ENCODE peak calls at places on chromosomes 6 and 20, in seven cellular contexts. V is CD4-positive, CD25-positive, alpha-beta regulatory T cell; R is CD8-positive, alpha-beta memory T cell; G is transverse colon; L is astrocyte of the spinal cord; Z is uterus; W is GM23248. J is an unnamed sample.

GRCh38 chr20:17752452-17752851 is 52.7 kb downstream of the BANF2 start:
- DNase-seq in V (no peak), W (no peak), G (no peak), Z (no peak), L (no peak), R (no peak), J (no peak)

GRCh38 chr6:134351615-134352474 is 33.9 kb upstream of the SGK1 start:
- DNase-seq in G (no peak), V (no peak), W (no peak), L (peak; percentile 22), R (peak; percentile 17), Z (no peak), J (no peak)

GRCh38 chr6:89695667-89696066 is 57.1 kb upstream of the LYRM2 start:
- DNase-seq in W (no peak), Z (no peak), V (no peak), L (no peak), R (no peak), G (no peak), J (no peak)

GRCh38 chr6:106159531-106159940 is 73.4 kb downstream of the PRDM1 start:
- DNase-seq in R (no peak), L (peak; percentile 96), W (peak; percentile 97), V (no peak), G (no peak), Z (no peak), J (no peak)

GRCh38 chr6:83071023-83071422 is 3.6 kb downstream of the DOP1A start:
- DNase-seq in R (no peak), L (no peak), Z (no peak), W (peak; percentile 39), G (no peak), V (no peak), J (peak; percentile 64)

GRCh38 chr6:24933266-24933665 is 2.5 kb downstream of the RIPOR2 start:
- DNase-seq in V (no peak), G (no peak), R (no peak), Z (no peak), W (no peak), L (no peak), J (peak; percentile 47)

GRCh38 chr6:129744201-129744879 is 34.4 kb upstream of the ARHGAP18 start:
- DNase-seq in R (no peak), G (no peak), V (no peak), W (peak; percentile 72), L (peak; percentile 91), Z (peak; percentile 40), J (peak; percentile 19)

GRCh38 chr6:46985943-46986342 is 56.2 kb downstream of the ADGRF1 start:
- DNase-seq in G (no peak), Z (no peak), V (no peak), W (peak; percentile 33), R (no peak), L (peak; percentile 27), J (no peak)

GRCh38 chr6:34829137-34829536 is 37.3 kb downstream of the BLTP3A start:
- DNase-seq in G (no peak), Z (no peak), V (no peak), L (no peak), W (no peak), R (no peak), J (no peak)

GRCh38 chr6:52548353-52548713 is 28.5 kb downstream of the TRAM2 start:
- DNase-seq in Z (no peak), L (no peak), R (no peak), V (no peak), G (no peak), W (peak; percentile 56), J (no peak)

GRCh38 chr6:52546678-52547077 is 30.2 kb downstream of the TRAM2 start:
- DNase-seq in R (no peak), V (no peak), W (no peak), G (no peak), Z (no peak), L (no peak), J (peak; percentile 83)

GRCh38 chr6:52546192-52546591 is 30.7 kb downstream of the TRAM2 start:
- DNase-seq in V (no peak), L (no peak), Z (no peak), W (no peak), R (no peak), G (no peak), J (peak; percentile 57)

GRCh38 chr6:52548999-52549398 is 27.9 kb downstream of the TRAM2 start:
- DNase-seq in R (no peak), L (no peak), Z (no peak), G (no peak), V (no peak), W (no peak), J (no peak)

DNA sequence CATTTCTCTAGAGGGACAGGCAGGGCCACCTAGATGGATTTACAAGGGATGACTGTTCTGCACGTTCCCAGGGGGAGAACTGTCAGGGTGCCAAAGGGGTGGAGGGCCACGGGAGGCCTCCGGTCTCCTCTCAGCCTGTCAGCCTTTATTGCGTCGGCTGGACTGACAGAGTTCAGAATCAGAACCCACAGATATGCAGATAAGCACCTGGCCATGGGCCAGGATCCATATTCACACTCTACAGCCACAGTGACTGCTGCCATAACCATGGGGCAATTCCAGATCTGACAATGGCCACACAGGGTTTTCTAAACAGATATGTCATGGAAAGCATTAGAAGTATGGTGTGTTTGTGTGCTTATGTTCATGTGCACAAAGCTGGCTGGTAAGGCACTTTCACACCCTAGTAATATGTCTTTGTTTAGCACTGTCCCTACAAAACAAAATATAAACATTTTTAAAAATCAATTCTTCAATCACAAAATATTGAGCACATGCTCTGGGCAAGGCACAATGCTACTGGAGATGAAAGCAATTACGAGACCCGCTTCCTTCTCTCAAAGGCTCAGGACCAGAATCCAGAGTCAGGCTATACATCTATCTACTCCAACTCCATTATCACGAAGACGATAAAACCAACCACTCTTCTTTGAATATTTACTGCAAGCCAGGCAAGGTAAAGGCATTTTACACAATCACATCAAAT is 29.1 kb downstream of the TRAM2 start:
- DNase-seq in R (no peak), Z (no peak), W (no peak), G (peak; percentile 66), L (no peak), V (no peak), J (no peak)
- H3K4me3 ChIP-seq in R (no peak overlapping the region), Z (no peak overlapping the region), W (no peak overlapping the region), G (no peak overlapping the region), L (no peak overlapping the region), V (no peak overlapping the region), J (no peak overlapping the region)

GRCh38 chr6:49551866-49552129 is 1.3 kb downstream of the C6orf141 start:
- DNase-seq in W (no peak), L (no peak), V (no peak), Z (no peak), R (no peak), G (no peak), J (peak; percentile 9)
- H3K4me3 ChIP-seq in W (peak overlapping the region; percentile 42), L (peak overlapping the region; percentile 51), V (no peak overlapping the region), Z (peak overlapping the region; percentile 25), R (peak overlapping the region; percentile 45), G (no peak overlapping the region), J (peak overlapping the region; percentile 4)

GRCh38 chr20:62860924-62861691 is 514 bp downstream of the TCFL5 start:
- DNase-seq in V (peak; percentile 46), G (no peak), W (peak; percentile 64), Z (no peak), L (no peak), R (peak; percentile 64), J (peak; percentile 46)

GRCh38 chr20:62860391-62860923 is 1.2 kb downstream of the TCFL5 start:
- DNase-seq in R (no peak), G (no peak), L (no peak), V (no peak), Z (no peak), W (peak; percentile 68), J (no peak)

GRCh38 chr20:62859721-62860120 is 1.9 kb downstream of the TCFL5 start:
- DNase-seq in V (no peak), Z (no peak), G (no peak), L (no peak), W (no peak), R (no peak), J (no peak)

GRCh38 chr20:62864207-62864606 is 2.6 kb upstream of the TCFL5 start:
- DNase-seq in R (no peak), L (no peak), W (no peak), Z (no peak), V (no peak), G (no peak), J (no peak)

GRCh38 chr20:62861732-62862336 is at the start of gene TCFL5:
- DNase-seq in V (peak; percentile 86), G (peak; percentile 94), R (peak; percentile 94), L (peak; percentile 77), W (peak; percentile 92), Z (peak; percentile 87), J (peak; percentile 93)
- H3K4me3 ChIP-seq in V (no peak within 1 kb of the TSS), G (no peak within 1 kb of the TSS), R (no peak within 1 kb of the TSS), L (peak within 1 kb of the TSS; percentile 49), W (peak within 1 kb of the TSS; percentile 70), Z (peak within 1 kb of the TSS; percentile 28), J (peak within 1 kb of the TSS; percentile 52)

DNA sequence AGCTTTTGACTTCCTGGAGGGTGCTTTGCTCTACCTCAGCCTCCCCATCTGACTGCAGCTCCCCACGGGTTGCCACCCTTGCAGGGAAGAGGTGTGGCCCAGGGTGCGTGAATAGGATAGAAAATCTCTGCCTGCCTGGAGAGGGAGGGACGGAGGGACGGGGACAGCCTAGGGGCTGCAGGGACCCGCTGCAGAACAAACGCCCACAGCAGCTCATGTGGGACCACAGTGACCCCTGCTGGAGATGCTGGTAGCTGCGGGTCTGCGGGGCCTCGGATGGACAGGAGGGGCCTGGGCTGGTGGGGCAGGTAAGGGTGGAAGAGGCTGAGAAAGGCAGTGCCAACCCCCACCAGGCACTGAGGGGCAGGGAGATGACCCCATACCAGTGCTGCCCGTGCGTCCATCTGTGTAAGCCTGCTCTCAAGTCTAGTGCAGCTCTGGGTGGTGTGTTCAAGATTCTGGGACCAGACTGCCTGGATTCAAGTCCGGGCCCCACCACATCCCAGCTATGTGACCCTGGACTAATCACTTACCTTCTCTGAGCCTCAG is 39.4 kb downstream of the KIAA1755 start:
- DNase-seq in Z (peak; percentile 63), G (peak; percentile 61), L (peak; percentile 57), V (peak; percentile 32), W (peak; percentile 68), R (peak; percentile 35), J (peak; percentile 64)
- H3K4me3 ChIP-seq in Z (no peak overlapping the region), G (no peak overlapping the region), L (no peak overlapping the region), V (no peak overlapping the region), W (no peak overlapping the region), R (no peak overlapping the region), J (no peak overlapping the region)

GRCh38 chr6:31545291-31545690 is 1.1 kb downstream of the ATP6V1G2 start:
- DNase-seq in W (no peak), Z (no peak), V (no peak), R (no peak), G (no peak), L (no peak), J (no peak)

GRCh38 chr6:31546962-31547726 is at the start of gene NFKBIL1:
- DNase-seq in V (peak; percentile 86), R (peak; percentile 87), W (peak; percentile 99), G (peak; percentile 96), L (peak; percentile 99), Z (peak; percentile 97), J (peak; percentile 98)

GRCh38 chr6:31546339-31546961 is at the start of gene ATP6V1G2:
- DNase-seq in Z (peak; percentile 89), V (peak; percentile 75), L (peak; percentile 96), G (peak; percentile 94), R (peak; percentile 82), W (peak; percentile 92), J (peak; percentile 93)

GRCh38 chr6:31547727-31548422 is 467 bp downstream of the NFKBIL1 start:
- DNase-seq in R (no peak), W (no peak), V (no peak), L (no peak), Z (no peak), G (no peak), J (no peak)

GRCh38 chr6:31548423-31548873 is 1.0 kb downstream of the NFKBIL1 start:
- DNase-seq in Z (no peak), V (no peak), R (no peak), W (no peak), L (no peak), G (no peak), J (no peak)
- H3K4me3 ChIP-seq in Z (no peak overlapping the region), V (no peak overlapping the region), R (peak overlapping the region; percentile 67), W (peak overlapping the region; percentile 88), L (peak overlapping the region; percentile 55), G (no peak overlapping the region), J (peak overlapping the region; percentile 54)

J was measured in GM12865.